ENCODE peak calls at places on chromosomes 5 and 9, in four cellular contexts. One of them, this sample, is unnamed.

GRCh38 chr9:105531530-105531929 is 26.4 kb upstream of the FKTN start:
- DNase-seq in HepG2: no peak
- DNase-seq in K562: no peak
- DNase-seq in H1: no peak
- DNase-seq in this sample: no peak

GRCh38 chr9:113652355-113653152 is 189.0 kb downstream of the RGS3 start:
- DNase-seq in H1: no peak
- DNase-seq in HepG2: peak; percentile 97
- DNase-seq in K562: no peak
- DNase-seq in this sample: no peak

GRCh38 chr9:6229604-6230003 is 14.0 kb downstream of the IL33 start:
- DNase-seq in HepG2: no peak
- DNase-seq in K562: no peak
- DNase-seq in H1: no peak
- DNase-seq in this sample: peak; percentile 20

GRCh38 chr9:6968271-6968670 is 210.5 kb downstream of the KDM4C start:
- DNase-seq in H1: no peak
- DNase-seq in HepG2: no peak
- DNase-seq in K562: no peak
- DNase-seq in this sample: no peak

GRCh38 chr9:33250458-33250995 is 10.6 kb downstream of the SPINK4 start:
- DNase-seq in K562: no peak
- DNase-seq in H1: no peak
- DNase-seq in HepG2: no peak
- DNase-seq in this sample: no peak

GRCh38 chr9:33458444-33458843 is 11.1 kb upstream of the AQP3 start:
- DNase-seq in K562: no peak
- DNase-seq in H1: no peak
- DNase-seq in HepG2: peak; percentile 20
- DNase-seq in this sample: peak; percentile 73

GRCh38 chr9:11142965-11143738 is 530.4 kb upstream of the PTPRD start:
- DNase-seq in K562: no peak
- DNase-seq in HepG2: no peak
- DNase-seq in H1: no peak
- DNase-seq in this sample: no peak

GRCh38 chr5:84382363-84383295 is 2.1 kb downstream of the EDIL3 start:
- DNase-seq in HepG2: no peak
- DNase-seq in K562: no peak
- DNase-seq in H1: peak; percentile 81
- DNase-seq in this sample: no peak

GRCh38 chr5:54944364-54944763 is 41.0 kb downstream of the ESM1 start:
- DNase-seq in HepG2: no peak
- DNase-seq in H1: no peak
- DNase-seq in K562: peak; percentile 22
- DNase-seq in this sample: peak; percentile 19

GRCh38 chr9:77839459-77840140 is 191.5 kb upstream of the GNA14 start:
- DNase-seq in H1: no peak
- DNase-seq in K562: no peak
- DNase-seq in HepG2: peak; percentile 50
- DNase-seq in this sample: no peak

GRCh38 chr9:112753725-112754124 is 3.2 kb downstream of the SNX30 start:
- DNase-seq in K562: no peak
- DNase-seq in HepG2: no peak
- DNase-seq in H1: no peak
- DNase-seq in this sample: no peak

GRCh38 chr9:79638806-79639205 is 67.0 kb downstream of the TLE4 start:
- DNase-seq in HepG2: no peak
- DNase-seq in K562: no peak
- DNase-seq in H1: no peak
- DNase-seq in this sample: no peak

DNA sequence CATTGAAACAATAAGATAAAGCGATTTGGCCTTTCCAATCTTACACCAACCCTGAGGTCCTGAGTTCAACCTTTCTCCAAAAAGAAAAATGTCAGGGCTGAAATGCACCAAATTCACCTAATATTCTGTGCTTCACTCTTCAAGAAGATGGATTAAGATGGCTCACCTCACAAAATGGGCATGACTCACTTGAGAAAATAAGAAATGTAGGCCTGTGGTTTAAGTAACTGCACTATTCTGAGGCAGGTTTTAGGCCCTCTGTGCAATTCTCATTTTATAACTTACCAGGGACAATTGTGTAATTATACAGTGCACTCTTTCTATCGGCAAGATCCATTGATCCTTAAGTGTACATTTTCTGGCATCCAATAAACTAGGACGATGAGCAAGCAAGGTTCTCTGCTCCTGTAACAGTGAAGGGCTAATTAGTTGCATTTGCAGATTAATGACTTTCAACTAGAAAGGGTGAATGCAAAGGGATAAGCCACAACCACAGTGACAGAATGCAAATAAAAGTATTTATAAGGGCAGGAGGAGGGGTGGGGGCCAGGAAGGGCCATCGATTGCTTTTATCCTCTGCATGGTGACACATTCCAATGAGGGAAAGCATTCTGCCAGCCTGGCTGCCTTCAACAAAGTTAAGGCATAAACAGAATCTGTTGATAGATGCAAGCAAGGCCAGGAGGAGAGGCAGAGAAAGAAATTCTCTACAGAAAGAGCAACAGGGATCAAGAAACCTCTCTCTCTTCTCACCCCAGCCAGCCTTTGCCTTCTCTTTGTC is 214.4 kb downstream of the CAAP1 start:
- DNase-seq in K562: no peak
- DNase-seq in H1: no peak
- DNase-seq in HepG2: no peak
- DNase-seq in this sample: no peak
- TF ChIP-seq PHF8 in K562: no peak
- TF ChIP-seq PHF8 in H1: no peak
- TF ChIP-seq PHF8 in HepG2: no peak
- TF ChIP-seq PHF8 in this sample: no peak

GRCh38 chr9:83649080-83649479 is 26.1 kb downstream of the IDNK start:
- DNase-seq in HepG2: peak; percentile 51
- DNase-seq in K562: peak; percentile 72
- DNase-seq in H1: peak; percentile 89
- DNase-seq in this sample: peak; percentile 63
- H3K4me2 ChIP-seq in HepG2: no peak overlapping the region
- H3K4me2 ChIP-seq in K562: no peak overlapping the region
- H3K4me2 ChIP-seq in H1: no peak overlapping the region
- H3K4me2 ChIP-seq in this sample: no peak overlapping the region

DNA sequence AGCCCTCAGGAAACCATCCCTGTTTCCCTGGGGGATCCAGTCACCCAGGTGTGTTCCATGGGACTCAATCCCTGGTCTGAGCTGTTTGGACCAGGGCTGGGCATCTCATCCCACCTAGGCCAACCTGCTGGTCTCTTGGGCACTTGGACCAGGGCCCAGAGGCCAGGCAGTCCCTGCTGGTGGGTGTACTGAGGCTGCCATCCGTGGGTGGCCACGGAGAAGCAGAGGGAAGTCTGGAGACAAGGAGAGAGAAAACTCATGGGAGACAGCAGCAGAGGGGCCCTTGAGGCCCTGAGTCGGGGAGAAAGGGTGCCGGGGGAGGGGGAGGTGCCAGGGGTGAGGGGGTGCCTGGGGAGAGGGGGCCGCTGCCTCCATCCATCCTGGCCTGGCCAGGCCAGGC is 247.8 kb downstream of the PBX3 start:
- DNase-seq in HepG2: no peak
- DNase-seq in H1: no peak
- DNase-seq in K562: no peak
- DNase-seq in this sample: no peak
- TF ChIP-seq PHF8 in HepG2: no peak
- TF ChIP-seq PHF8 in H1: no peak
- TF ChIP-seq PHF8 in K562: no peak
- TF ChIP-seq PHF8 in this sample: no peak

DNA sequence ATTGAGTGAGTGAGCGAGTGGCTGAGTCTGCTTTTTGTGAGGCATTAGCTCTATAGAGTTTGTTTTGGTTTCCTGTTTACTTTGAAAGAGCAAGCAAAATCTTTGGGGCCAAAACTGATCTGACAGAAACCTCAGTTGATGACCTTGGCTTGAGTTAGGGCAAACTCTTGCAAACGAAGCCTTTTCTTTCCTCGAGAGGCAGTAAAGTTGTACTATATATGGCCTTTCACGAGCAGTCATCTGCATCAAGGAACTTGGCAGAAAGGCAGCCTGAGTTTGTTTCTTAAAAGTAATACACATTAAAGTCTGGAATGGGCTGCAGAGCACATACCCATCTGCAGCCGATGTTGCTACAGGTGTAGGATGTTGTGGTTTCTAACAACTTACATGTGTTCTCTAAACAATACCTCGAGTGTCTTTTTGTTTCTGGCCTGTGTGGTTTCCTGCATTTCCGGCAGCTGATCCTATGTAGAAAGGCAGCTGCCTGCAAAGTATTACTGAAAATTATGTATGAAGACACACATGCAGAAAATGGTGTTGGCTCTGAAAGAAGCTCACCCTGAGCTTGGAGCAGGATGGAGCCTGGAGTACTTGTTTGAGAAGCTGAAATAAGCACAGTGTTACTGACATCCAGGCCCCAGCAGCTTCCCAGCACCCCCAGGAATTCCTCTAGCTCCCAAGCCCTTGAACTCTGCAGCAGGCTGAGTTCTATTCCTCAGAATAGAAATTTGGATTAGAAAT is 60.8 kb downstream of the FOXD1 start:
- DNase-seq in H1: no peak
- DNase-seq in K562: no peak
- DNase-seq in HepG2: no peak
- DNase-seq in this sample: no peak
- H3K4me2 ChIP-seq in H1: no peak overlapping the region
- H3K4me2 ChIP-seq in K562: no peak overlapping the region
- H3K4me2 ChIP-seq in HepG2: no peak overlapping the region
- H3K4me2 ChIP-seq in this sample: no peak overlapping the region

GRCh38 chr5:173204185-173204979 is 30.6 kb downstream of the NKX2-5 start:
- DNase-seq in H1: no peak
- DNase-seq in HepG2: peak; percentile 42
- DNase-seq in K562: no peak
- DNase-seq in this sample: peak; percentile 53
- TF ChIP-seq PHF8 in H1: no peak
- TF ChIP-seq PHF8 in HepG2: no peak
- TF ChIP-seq PHF8 in K562: no peak
- TF ChIP-seq PHF8 in this sample: no peak

GRCh38 chr9:90789862-90790261 is 11.8 kb upstream of the SYK start:
- DNase-seq in K562: no peak
- DNase-seq in HepG2: no peak
- DNase-seq in H1: no peak
- DNase-seq in this sample: no peak

GRCh38 chr9:90795879-90796317 is 5.7 kb upstream of the SYK start:
- DNase-seq in K562: no peak
- DNase-seq in H1: no peak
- DNase-seq in HepG2: no peak
- DNase-seq in this sample: no peak

GRCh38 chr9:90789408-90789807 is 12.2 kb upstream of the SYK start:
- DNase-seq in HepG2: no peak
- DNase-seq in H1: no peak
- DNase-seq in K562: no peak
- DNase-seq in this sample: no peak

GRCh38 chr9:90795084-90795483 is 6.5 kb upstream of the SYK start:
- DNase-seq in K562: no peak
- DNase-seq in HepG2: no peak
- DNase-seq in H1: no peak
- DNase-seq in this sample: no peak

DNA sequence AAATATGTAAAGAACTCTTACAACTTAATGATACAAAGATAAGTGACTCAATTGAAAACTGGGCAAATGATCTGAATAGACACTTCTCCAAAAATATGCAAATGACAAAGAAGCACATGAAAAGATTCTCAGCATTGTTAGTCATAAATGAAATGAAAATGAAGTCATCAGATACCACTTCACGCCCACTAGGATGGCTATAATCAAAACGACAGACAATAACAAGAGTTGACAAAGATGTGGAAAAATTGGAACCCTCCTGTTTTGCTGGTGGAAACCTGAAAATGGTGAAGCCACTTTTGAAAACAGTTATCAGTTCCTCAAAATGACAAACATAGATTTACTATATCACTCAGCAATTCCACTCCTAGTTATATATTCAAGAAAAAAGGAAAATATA is 7.9 kb upstream of the SYK start:
- DNase-seq in HepG2: no peak
- DNase-seq in H1: no peak
- DNase-seq in K562: no peak
- DNase-seq in this sample: no peak
- H3K4me2 ChIP-seq in HepG2: no peak overlapping the region
- H3K4me2 ChIP-seq in H1: no peak overlapping the region
- H3K4me2 ChIP-seq in K562: no peak overlapping the region
- H3K4me2 ChIP-seq in this sample: no peak overlapping the region

DNA sequence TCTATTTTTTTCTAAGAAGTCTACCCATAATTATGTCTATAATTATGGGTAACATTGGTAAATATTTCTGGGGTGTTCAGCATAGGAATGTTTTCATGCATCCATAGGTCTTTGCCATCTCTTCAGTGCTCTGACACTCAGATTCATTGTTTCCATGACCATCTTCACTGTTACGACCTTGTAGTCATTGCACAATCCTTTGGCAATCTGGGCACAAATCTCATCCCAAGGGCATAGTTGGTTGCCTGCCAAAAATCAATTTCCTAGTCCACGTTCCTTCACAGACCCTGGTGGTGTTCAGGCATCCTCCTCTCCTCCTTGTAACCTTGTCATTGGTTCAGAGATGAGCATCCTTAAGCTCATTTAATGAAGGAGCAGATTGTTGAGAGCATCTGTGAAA is 1400.7 kb downstream of the CDH12 start:
- DNase-seq in K562: no peak
- DNase-seq in H1: no peak
- DNase-seq in HepG2: peak; percentile 3
- DNase-seq in this sample: no peak
- TF ChIP-seq PHF8 in K562: no peak
- TF ChIP-seq PHF8 in H1: no peak
- TF ChIP-seq PHF8 in HepG2: no peak
- TF ChIP-seq PHF8 in this sample: no peak

GRCh38 chr9:95505676-95506437 is 10.9 kb downstream of the PTCH1 start:
- DNase-seq in HepG2: peak; percentile 70
- DNase-seq in H1: peak; percentile 62
- DNase-seq in K562: peak; percentile 86
- DNase-seq in this sample: peak; percentile 42

GRCh38 chr9:95505072-95505471 is 11.7 kb downstream of the PTCH1 start:
- DNase-seq in K562: no peak
- DNase-seq in H1: no peak
- DNase-seq in HepG2: no peak
- DNase-seq in this sample: no peak

GRCh38 chr9:95502248-95502647 is 14.5 kb downstream of the PTCH1 start:
- DNase-seq in H1: no peak
- DNase-seq in HepG2: no peak
- DNase-seq in K562: no peak
- DNase-seq in this sample: no peak

GRCh38 chr9:95504053-95504963 is 12.5 kb downstream of the PTCH1 start:
- DNase-seq in H1: peak; percentile 69
- DNase-seq in HepG2: peak; percentile 88
- DNase-seq in K562: peak; percentile 79
- DNase-seq in this sample: peak; percentile 59

DNA sequence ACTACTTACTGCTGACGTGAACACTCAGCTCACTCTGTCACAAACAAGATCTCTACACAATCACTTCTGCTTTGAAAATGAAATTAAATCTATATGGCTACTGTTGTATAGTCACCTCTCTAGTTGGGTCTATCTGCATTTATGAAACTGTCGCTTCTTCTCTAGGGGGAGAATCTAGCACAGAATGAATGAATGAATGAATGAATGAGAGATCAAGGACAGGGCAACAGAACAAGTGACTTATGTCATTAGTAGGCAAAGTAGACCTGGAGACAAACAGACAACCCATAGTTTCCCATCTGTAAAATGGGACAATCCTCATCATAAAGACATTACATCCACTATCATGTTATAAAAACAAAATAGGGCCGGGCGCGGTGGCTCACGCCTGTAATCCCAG is 13.4 kb downstream of the PTCH1 start:
- DNase-seq in K562: no peak
- DNase-seq in H1: no peak
- DNase-seq in HepG2: no peak
- DNase-seq in this sample: no peak
- H3K4me2 ChIP-seq in K562: no peak overlapping the region
- H3K4me2 ChIP-seq in H1: no peak overlapping the region
- H3K4me2 ChIP-seq in HepG2: peak overlapping the region; percentile 18
- H3K4me2 ChIP-seq in this sample: peak overlapping the region; percentile 2